ENCODE peak calls at places on chromosomes 5 and 9, in ten cellular contexts. J is heart left ventricle, Q is psoas muscle, R is spleen, I is fibroblast of lung, P is GM12878, N is transverse colon, Z is GM23248, V is upper lobe of right lung, L is heart right ventricle. F is an unnamed sample.

GRCh38 chr5:91562922-91563321 is 179.8 kb upstream of the ARRDC3 start:
- DNase-seq in J (no peak), Q (no peak), R (no peak), I (no peak), P (no peak), N (no peak), Z (no peak), V (no peak), L (no peak), F (no peak)

GRCh38 chr5:151923865-151924264 is 786 bp downstream of the GLRA1 start:
- DNase-seq in J (no peak), Q (no peak), R (no peak), I (no peak), P (no peak), N (no peak), Z (peak; percentile 3), V (no peak), L (no peak), F (peak; percentile 13)

GRCh38 chr5:143033535-143034260 is 263.5 kb downstream of the ARHGAP26 start:
- DNase-seq in J (no peak), Q (no peak), R (no peak), I (peak; percentile 98), P (no peak), N (no peak), Z (peak; percentile 91), V (no peak), L (no peak), F (peak; percentile 64)

GRCh38 chr9:26947736-26948135 is 694 bp upstream of the PLAA start:
- DNase-seq in J (no peak), Q (no peak), R (peak; percentile 82), I (peak; percentile 26), P (no peak), N (no peak), Z (peak; percentile 36), V (no peak), L (no peak), F (no peak)

GRCh38 chr5:139385061-139385889 is 2.2 kb upstream of the SLC23A1 start:
- DNase-seq in J (no peak), Q (no peak), R (peak; percentile 36), I (no peak), P (no peak), N (peak; percentile 51), Z (peak; percentile 57), V (peak; percentile 26), L (no peak), F (peak; percentile 40)

GRCh38 chr5:162288647-162289296 is 221.2 kb downstream of the GABRG2 start:
- DNase-seq in J (no peak), Q (no peak), R (no peak), I (no peak), P (peak; percentile 28), N (no peak), Z (no peak), V (no peak), L (no peak), F (no peak)

GRCh38 chr9:947985-948384 is 28.5 kb upstream of the DMRT3 start:
- DNase-seq in J (no peak), Q (no peak), R (no peak), I (no peak), P (no peak), N (no peak), Z (no peak), V (no peak), L (no peak), F (no peak)

GRCh38 chr5:154543380-154543779 is 65.4 kb upstream of the HAND1 start:
- DNase-seq in J (no peak), Q (no peak), R (no peak), I (peak; percentile 44), P (no peak), N (no peak), Z (peak; percentile 15), V (no peak), L (no peak), F (peak; percentile 84)

GRCh38 chr5:138979684-138980275 is 104.6 kb upstream of the LRRTM2 start:
- DNase-seq in J (no peak), Q (no peak), R (no peak), I (no peak), P (no peak), N (no peak), Z (no peak), V (no peak), L (no peak), F (no peak)

GRCh38 chr9:113675475-113675941 is 200.6 kb upstream of the ZNF618 start:
- DNase-seq in J (peak; percentile 71), Q (peak; percentile 87), R (no peak), I (peak; percentile 99), P (no peak), N (peak; percentile 34), Z (peak; percentile 99), V (no peak), L (peak; percentile 66), F (peak; percentile 92)

GRCh38 chr9:124010665-124011321 is 775 bp upstream of the LHX2 start:
- DNase-seq in J (no peak), Q (no peak), R (peak; percentile 69), I (peak; percentile 29), P (no peak), N (no peak), Z (peak; percentile 67), V (peak; percentile 10), L (no peak), F (no peak)

GRCh38 chr5:66382152-66382551 is 214.0 kb upstream of the MAST4 start:
- DNase-seq in J (no peak), Q (no peak), R (no peak), I (no peak), P (no peak), N (no peak), Z (no peak), V (no peak), L (no peak), F (no peak)

GRCh38 chr9:91492237-91492636 is 68.6 kb upstream of the NFIL3 start:
- DNase-seq in J (no peak), Q (no peak), R (no peak), I (no peak), P (no peak), N (no peak), Z (no peak), V (no peak), L (no peak), F (no peak)

GRCh38 chr9:109479822-109480221 is 18.3 kb downstream of the PTPN3 start:
- DNase-seq in J (no peak), Q (no peak), R (no peak), I (no peak), P (no peak), N (no peak), Z (no peak), V (no peak), L (no peak), F (no peak)

GRCh38 chr9:129148463-129149204 is 29.4 kb downstream of the IER5L start:
- DNase-seq in J (no peak), Q (no peak), R (no peak), I (no peak), P (no peak), N (no peak), Z (no peak), V (no peak), L (no peak), F (no peak)

GRCh38 chr5:142006363-142007236 is 6.2 kb downstream of the GNPDA1 start:
- DNase-seq in J (no peak), Q (no peak), R (no peak), I (no peak), P (no peak), N (no peak), Z (no peak), V (no peak), L (no peak), F (no peak)

GRCh38 chr5:31702709-31703108 is 63.8 kb downstream of the PDZD2 start:
- DNase-seq in J (peak; percentile 23), Q (no peak), R (no peak), I (no peak), P (no peak), N (no peak), Z (peak; percentile 11), V (no peak), L (no peak), F (no peak)

GRCh38 chr9:132162764-132163456 is 1.1 kb downstream of the NTNG2 start:
- DNase-seq in J (no peak), Q (no peak), R (peak; percentile 80), I (no peak), P (no peak), N (no peak), Z (no peak), V (no peak), L (no peak), F (no peak)

GRCh38 chr9:115211413-115212204 is 93.7 kb upstream of the TNC start:
- DNase-seq in J (no peak), Q (no peak), R (no peak), I (peak; percentile 95), P (peak; percentile 68), N (no peak), Z (peak; percentile 63), V (no peak), L (no peak), F (no peak)

GRCh38 chr5:121969660-121970295 is 8.0 kb downstream of the SRFBP1 start:
- DNase-seq in J (no peak), Q (no peak), R (no peak), I (peak; percentile 67), P (no peak), N (no peak), Z (peak; percentile 65), V (no peak), L (no peak), F (no peak)
- H3K4me3 ChIP-seq in J (no peak overlapping the region), Q (peak overlapping the region; percentile 35), R (no peak overlapping the region), I (peak overlapping the region; percentile 23), P (no peak overlapping the region), N (no peak overlapping the region), Z (peak overlapping the region; percentile 47), V (no peak overlapping the region), L (no peak overlapping the region), F (no peak overlapping the region)

GRCh38 chr5:180799902-180800801 is 2.5 kb downstream of the MGAT1 start:
- DNase-seq in J (no peak), Q (no peak), R (no peak), I (peak; percentile 90), P (no peak), N (no peak), Z (peak; percentile 89), V (no peak), L (no peak), F (peak; percentile 76)
- H3K4me1 ChIP-seq in J (peaks cover 91% of the 10 kb centered on the region), Q (peaks cover 84% of the 10 kb centered on the region), R (peaks cover 94% of the 10 kb centered on the region), I (peaks cover 39% of the 10 kb centered on the region), P (peaks cover 37% of the 10 kb centered on the region), N (peaks cover 63% of the 10 kb centered on the region), Z (peaks cover 69% of the 10 kb centered on the region), V (peaks cover 80% of the 10 kb centered on the region), L (peaks cover 72% of the 10 kb centered on the region), F (peaks cover 51% of the 10 kb centered on the region)

DNA sequence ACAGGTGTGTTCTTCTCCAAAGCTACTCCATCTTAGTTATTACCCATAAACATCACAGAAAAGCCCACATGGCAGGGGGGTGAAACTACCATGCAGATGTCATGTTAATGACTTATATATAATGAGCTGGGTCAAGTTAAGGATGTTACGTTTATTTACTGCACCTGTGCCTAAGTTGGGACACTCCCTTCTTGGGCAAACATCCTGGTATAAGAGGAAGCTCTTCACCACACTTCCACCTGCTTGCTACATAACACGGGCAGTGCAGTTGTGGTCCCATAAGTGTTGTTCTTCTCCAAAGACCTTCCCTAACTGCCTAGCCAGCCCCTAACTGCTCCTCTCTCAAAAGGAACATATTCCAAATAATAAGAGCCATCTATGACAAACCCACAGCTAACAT is 9.3 kb upstream of the ZCCHC9 start:
- DNase-seq in J (no peak), Q (no peak), R (no peak), I (no peak), P (no peak), N (no peak), Z (no peak), V (no peak), L (no peak), F (no peak)
- H3K9me3 ChIP-seq in J (peaks cover 17% of the 10 kb centered on the region), Q (peaks cover 33% of the 10 kb centered on the region), R (peaks cover 12% of the 10 kb centered on the region), I (no peaks in the 10 kb centered on the region), P (peaks cover 10% of the 10 kb centered on the region), N (peaks cover 12% of the 10 kb centered on the region), Z (no peaks in the 10 kb centered on the region), V (peaks cover 9% of the 10 kb centered on the region), L (peaks cover 16% of the 10 kb centered on the region), F (no peaks in the 10 kb centered on the region)

GRCh38 chr5:180067986-180068385 is 3.6 kb downstream of the RNF130 start:
- DNase-seq in J (no peak), Q (no peak), R (no peak), I (no peak), P (no peak), N (no peak), Z (no peak), V (no peak), L (no peak), F (no peak)
- H3K4me3 ChIP-seq in J (no peak overlapping the region), Q (no peak overlapping the region), R (no peak overlapping the region), I (no peak overlapping the region), P (no peak overlapping the region), N (no peak overlapping the region), Z (no peak overlapping the region), V (no peak overlapping the region), L (no peak overlapping the region), F (no peak overlapping the region)